ENCODE peak calls at places on chromosomes 13 and 19, in six cellular contexts. One of them, this sample, is unnamed.

GRCh38 chr13:21318891-21319532 is 140.1 kb downstream of the ZDHHC20 start:
- DNase-seq in left ventricle myocardium inferior: no peak
- DNase-seq in HFF-Myc: no peak
- DNase-seq in pancreas: no peak
- DNase-seq in OCI-LY7: no peak
- DNase-seq in heart right ventricle: no peak
- DNase-seq in this sample: no peak

GRCh38 chr13:70090036-70090723 is 17.4 kb upstream of the ATXN8OS start:
- DNase-seq in HFF-Myc: no peak
- DNase-seq in OCI-LY7: no peak
- DNase-seq in heart right ventricle: no peak
- DNase-seq in pancreas: no peak
- DNase-seq in left ventricle myocardium inferior: no peak
- DNase-seq in this sample: no peak

GRCh38 chr13:90445179-90445578 is 902.3 kb upstream of the MIR17HG start:
- DNase-seq in HFF-Myc: peak; percentile 80
- DNase-seq in OCI-LY7: no peak
- DNase-seq in heart right ventricle: no peak
- DNase-seq in pancreas: no peak
- DNase-seq in left ventricle myocardium inferior: no peak
- DNase-seq in this sample: no peak

GRCh38 chr13:66040506-66040905 is 1189.6 kb downstream of the PCDH9 start:
- DNase-seq in heart right ventricle: no peak
- DNase-seq in HFF-Myc: no peak
- DNase-seq in left ventricle myocardium inferior: no peak
- DNase-seq in OCI-LY7: no peak
- DNase-seq in pancreas: no peak
- DNase-seq in this sample: no peak

GRCh38 chr19:42250666-42251531 is 4.0 kb downstream of the ERF start:
- DNase-seq in heart right ventricle: no peak
- DNase-seq in pancreas: peak; percentile 66
- DNase-seq in left ventricle myocardium inferior: peak; percentile 46
- DNase-seq in OCI-LY7: no peak
- DNase-seq in HFF-Myc: no peak
- DNase-seq in this sample: no peak

GRCh38 chr19:58386166-58386575 is 898 bp upstream of the RPS5 start:
- DNase-seq in HFF-Myc: no peak
- DNase-seq in OCI-LY7: no peak
- DNase-seq in left ventricle myocardium inferior: no peak
- DNase-seq in heart right ventricle: no peak
- DNase-seq in pancreas: peak; percentile 61
- DNase-seq in this sample: no peak

GRCh38 chr19:48616491-48617056 is 1.7 kb upstream of the FAM83E start:
- DNase-seq in HFF-Myc: no peak
- DNase-seq in OCI-LY7: no peak
- DNase-seq in pancreas: peak; percentile 40
- DNase-seq in left ventricle myocardium inferior: no peak
- DNase-seq in heart right ventricle: no peak
- DNase-seq in this sample: no peak

GRCh38 chr19:2575734-2576481 is 100.0 kb downstream of the GADD45B start:
- DNase-seq in heart right ventricle: peak; percentile 71
- DNase-seq in pancreas: peak; percentile 51
- DNase-seq in OCI-LY7: no peak
- DNase-seq in HFF-Myc: no peak
- DNase-seq in left ventricle myocardium inferior: peak; percentile 90
- DNase-seq in this sample: no peak

GRCh38 chr13:113565526-113566226 is 18.9 kb upstream of the TFDP1 start:
- DNase-seq in OCI-LY7: no peak
- DNase-seq in pancreas: no peak
- DNase-seq in HFF-Myc: no peak
- DNase-seq in heart right ventricle: no peak
- DNase-seq in left ventricle myocardium inferior: no peak
- DNase-seq in this sample: no peak

GRCh38 chr13:44273991-44274810 is 99.4 kb upstream of the SERP2 start:
- DNase-seq in heart right ventricle: no peak
- DNase-seq in OCI-LY7: peak; percentile 79
- DNase-seq in pancreas: no peak
- DNase-seq in left ventricle myocardium inferior: no peak
- DNase-seq in HFF-Myc: no peak
- DNase-seq in this sample: no peak

GRCh38 chr19:50510121-50510670 is 795 bp downstream of the JOSD2 start:
- DNase-seq in HFF-Myc: no peak
- DNase-seq in left ventricle myocardium inferior: no peak
- DNase-seq in pancreas: no peak
- DNase-seq in OCI-LY7: no peak
- DNase-seq in heart right ventricle: no peak
- DNase-seq in this sample: no peak

GRCh38 chr19:4149518-4150288 is 3.7 kb upstream of the CREB3L3 start:
- DNase-seq in heart right ventricle: no peak
- DNase-seq in pancreas: no peak
- DNase-seq in HFF-Myc: no peak
- DNase-seq in OCI-LY7: no peak
- DNase-seq in left ventricle myocardium inferior: no peak
- DNase-seq in this sample: no peak

GRCh38 chr19:4507804-4508203 is 10.5 kb downstream of the PLIN4 start:
- DNase-seq in pancreas: peak; percentile 17
- DNase-seq in OCI-LY7: no peak
- DNase-seq in heart right ventricle: no peak
- DNase-seq in left ventricle myocardium inferior: no peak
- DNase-seq in HFF-Myc: no peak
- DNase-seq in this sample: no peak

GRCh38 chr13:95098916-95099315 is 202.3 kb downstream of the ABCC4 start:
- DNase-seq in left ventricle myocardium inferior: no peak
- DNase-seq in pancreas: no peak
- DNase-seq in heart right ventricle: no peak
- DNase-seq in HFF-Myc: no peak
- DNase-seq in OCI-LY7: no peak
- DNase-seq in this sample: peak; percentile 67

GRCh38 chr19:18202759-18203407 is 959 bp downstream of the RAB3A start:
- DNase-seq in heart right ventricle: peak; percentile 24
- DNase-seq in OCI-LY7: peak; percentile 70
- DNase-seq in pancreas: peak; percentile 59
- DNase-seq in left ventricle myocardium inferior: no peak
- DNase-seq in HFF-Myc: no peak
- DNase-seq in this sample: no peak
- TF ChIP-seq CTCF in heart right ventricle: no peak
- TF ChIP-seq CTCF in OCI-LY7: peak; percentile 73
- TF ChIP-seq CTCF in pancreas: no peak
- TF ChIP-seq CTCF in left ventricle myocardium inferior: peak; percentile 32
- TF ChIP-seq CTCF in HFF-Myc: peak; percentile 7
- TF ChIP-seq CTCF in this sample: peak; percentile 41

DNA sequence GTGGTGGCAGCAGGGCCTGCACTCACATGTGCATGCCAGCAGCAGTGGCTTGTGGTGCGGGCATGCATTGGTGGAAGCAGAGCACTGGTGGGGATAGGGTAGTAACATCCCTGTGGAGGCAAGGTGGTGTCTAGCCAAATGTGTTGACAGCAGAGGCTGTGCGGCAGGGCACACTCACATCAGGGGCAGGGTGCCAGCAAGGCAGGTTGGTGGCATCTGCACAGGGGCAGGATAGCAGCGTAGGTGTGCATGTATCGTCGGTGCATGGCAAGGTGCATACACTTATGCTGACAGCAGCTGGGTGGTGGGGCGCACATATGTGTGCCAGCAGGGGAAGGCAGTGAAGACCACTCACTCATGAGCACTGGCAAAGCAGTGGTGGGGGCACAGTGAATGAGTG is 211.5 kb upstream of the CSNK1A1L start:
- DNase-seq in OCI-LY7: no peak
- DNase-seq in pancreas: no peak
- DNase-seq in heart right ventricle: no peak
- DNase-seq in HFF-Myc: no peak
- DNase-seq in left ventricle myocardium inferior: no peak
- DNase-seq in this sample: no peak
- TF ChIP-seq CTCF in OCI-LY7: no peak
- TF ChIP-seq CTCF in pancreas: no peak
- TF ChIP-seq CTCF in heart right ventricle: no peak
- TF ChIP-seq CTCF in HFF-Myc: no peak
- TF ChIP-seq CTCF in left ventricle myocardium inferior: no peak
- TF ChIP-seq CTCF in this sample: no peak

GRCh38 chr13:32647926-32648325 is 61.7 kb downstream of the PDS5B start:
- DNase-seq in pancreas: no peak
- DNase-seq in OCI-LY7: peak; percentile 13
- DNase-seq in left ventricle myocardium inferior: no peak
- DNase-seq in HFF-Myc: no peak
- DNase-seq in heart right ventricle: no peak
- DNase-seq in this sample: no peak
- TF ChIP-seq CTCF in pancreas: no peak
- TF ChIP-seq CTCF in OCI-LY7: peak; percentile 26
- TF ChIP-seq CTCF in left ventricle myocardium inferior: no peak
- TF ChIP-seq CTCF in HFF-Myc: no peak
- TF ChIP-seq CTCF in heart right ventricle: no peak
- TF ChIP-seq CTCF in this sample: no peak

GRCh38 chr19:29745253-29745652 is 30.2 kb upstream of the C19orf12 start:
- DNase-seq in HFF-Myc: no peak
- DNase-seq in OCI-LY7: no peak
- DNase-seq in heart right ventricle: no peak
- DNase-seq in pancreas: no peak
- DNase-seq in left ventricle myocardium inferior: no peak
- DNase-seq in this sample: no peak
- TF ChIP-seq CTCF in HFF-Myc: peak; percentile 29
- TF ChIP-seq CTCF in OCI-LY7: peak; percentile 42
- TF ChIP-seq CTCF in heart right ventricle: no peak
- TF ChIP-seq CTCF in pancreas: no peak
- TF ChIP-seq CTCF in left ventricle myocardium inferior: peak; percentile 14
- TF ChIP-seq CTCF in this sample: no peak

GRCh38 chr19:11014403-11014911 is 53.6 kb downstream of the SMARCA4 start:
- DNase-seq in heart right ventricle: no peak
- DNase-seq in HFF-Myc: no peak
- DNase-seq in left ventricle myocardium inferior: no peak
- DNase-seq in OCI-LY7: no peak
- DNase-seq in pancreas: no peak
- DNase-seq in this sample: no peak
- TF ChIP-seq CTCF in heart right ventricle: no peak
- TF ChIP-seq CTCF in HFF-Myc: no peak
- TF ChIP-seq CTCF in left ventricle myocardium inferior: no peak
- TF ChIP-seq CTCF in OCI-LY7: no peak
- TF ChIP-seq CTCF in pancreas: no peak
- TF ChIP-seq CTCF in this sample: no peak

DNA sequence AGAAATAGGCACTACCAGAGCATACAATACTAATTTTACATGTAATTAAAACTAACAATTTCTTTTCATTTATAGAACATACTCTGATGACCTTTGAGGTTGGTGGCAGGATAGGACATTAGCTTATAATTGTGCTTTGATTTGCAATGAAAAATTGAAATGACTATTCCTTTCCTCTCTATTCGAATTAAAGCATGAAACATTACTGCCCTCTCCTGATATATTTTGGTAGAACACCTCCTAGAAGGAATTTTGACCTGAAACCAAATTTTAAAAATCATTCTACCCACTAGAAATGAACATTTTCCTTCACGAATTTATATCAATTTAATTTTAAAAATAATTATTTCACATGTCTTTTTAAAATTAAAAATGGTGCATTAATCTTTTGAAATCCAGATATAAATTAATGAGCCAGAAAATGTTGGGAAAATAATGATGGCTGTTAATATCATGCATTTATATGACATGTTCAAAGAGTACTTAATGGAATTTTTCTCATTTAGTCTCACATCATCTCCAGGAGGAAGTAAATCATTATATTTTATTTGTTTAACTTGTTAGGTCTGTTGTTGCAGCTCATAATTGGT is 556.3 kb upstream of the ARGLU1 start:
- DNase-seq in OCI-LY7: peak; percentile 29
- DNase-seq in left ventricle myocardium inferior: no peak
- DNase-seq in heart right ventricle: no peak
- DNase-seq in pancreas: no peak
- DNase-seq in HFF-Myc: no peak
- DNase-seq in this sample: no peak
- TF ChIP-seq CTCF in OCI-LY7: peak; percentile 76
- TF ChIP-seq CTCF in left ventricle myocardium inferior: peak; percentile 79
- TF ChIP-seq CTCF in heart right ventricle: peak; percentile 62
- TF ChIP-seq CTCF in pancreas: peak; percentile 28
- TF ChIP-seq CTCF in HFF-Myc: no peak
- TF ChIP-seq CTCF in this sample: peak; percentile 45

DNA sequence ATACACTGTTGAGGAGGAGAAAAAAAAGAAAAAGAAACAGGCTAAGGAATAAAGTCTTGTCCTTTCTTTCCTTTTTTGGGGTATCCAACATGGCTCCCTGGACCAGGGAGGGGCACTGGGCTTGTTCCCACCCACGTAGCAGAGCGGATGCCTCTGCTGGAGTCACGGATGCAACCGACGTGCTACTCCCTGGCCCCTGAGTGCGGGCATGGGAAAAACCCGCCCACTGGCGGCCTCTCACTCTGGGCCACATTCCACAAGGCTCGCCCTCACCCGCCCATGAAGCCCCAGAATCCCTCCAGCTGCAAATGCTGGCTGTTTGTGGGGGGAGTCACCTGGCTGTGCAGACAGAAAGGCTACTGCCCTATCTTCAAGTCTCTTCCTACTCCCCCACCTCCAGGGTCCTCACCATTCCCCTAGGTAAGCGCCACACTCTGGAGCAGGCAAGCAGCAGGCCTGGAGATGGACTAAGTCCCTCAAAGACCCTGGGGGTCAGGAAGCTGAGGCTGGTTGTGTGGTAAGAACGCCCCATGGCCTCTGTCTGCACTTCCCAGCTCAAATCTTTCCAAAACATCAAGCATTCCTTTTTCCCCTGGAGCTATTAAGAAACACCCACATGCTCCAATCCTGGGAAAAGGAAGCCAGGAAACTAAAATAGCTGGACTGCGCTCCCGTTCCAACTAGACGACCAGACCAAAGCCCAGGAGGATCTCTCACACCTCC is 17.8 kb upstream of the EPHX3 start:
- DNase-seq in heart right ventricle: peak; percentile 79
- DNase-seq in pancreas: no peak
- DNase-seq in left ventricle myocardium inferior: peak; percentile 65
- DNase-seq in HFF-Myc: no peak
- DNase-seq in OCI-LY7: no peak
- DNase-seq in this sample: no peak
- TF ChIP-seq CTCF in heart right ventricle: no peak
- TF ChIP-seq CTCF in pancreas: no peak
- TF ChIP-seq CTCF in left ventricle myocardium inferior: no peak
- TF ChIP-seq CTCF in HFF-Myc: peak; percentile 8
- TF ChIP-seq CTCF in OCI-LY7: no peak
- TF ChIP-seq CTCF in this sample: no peak

DNA sequence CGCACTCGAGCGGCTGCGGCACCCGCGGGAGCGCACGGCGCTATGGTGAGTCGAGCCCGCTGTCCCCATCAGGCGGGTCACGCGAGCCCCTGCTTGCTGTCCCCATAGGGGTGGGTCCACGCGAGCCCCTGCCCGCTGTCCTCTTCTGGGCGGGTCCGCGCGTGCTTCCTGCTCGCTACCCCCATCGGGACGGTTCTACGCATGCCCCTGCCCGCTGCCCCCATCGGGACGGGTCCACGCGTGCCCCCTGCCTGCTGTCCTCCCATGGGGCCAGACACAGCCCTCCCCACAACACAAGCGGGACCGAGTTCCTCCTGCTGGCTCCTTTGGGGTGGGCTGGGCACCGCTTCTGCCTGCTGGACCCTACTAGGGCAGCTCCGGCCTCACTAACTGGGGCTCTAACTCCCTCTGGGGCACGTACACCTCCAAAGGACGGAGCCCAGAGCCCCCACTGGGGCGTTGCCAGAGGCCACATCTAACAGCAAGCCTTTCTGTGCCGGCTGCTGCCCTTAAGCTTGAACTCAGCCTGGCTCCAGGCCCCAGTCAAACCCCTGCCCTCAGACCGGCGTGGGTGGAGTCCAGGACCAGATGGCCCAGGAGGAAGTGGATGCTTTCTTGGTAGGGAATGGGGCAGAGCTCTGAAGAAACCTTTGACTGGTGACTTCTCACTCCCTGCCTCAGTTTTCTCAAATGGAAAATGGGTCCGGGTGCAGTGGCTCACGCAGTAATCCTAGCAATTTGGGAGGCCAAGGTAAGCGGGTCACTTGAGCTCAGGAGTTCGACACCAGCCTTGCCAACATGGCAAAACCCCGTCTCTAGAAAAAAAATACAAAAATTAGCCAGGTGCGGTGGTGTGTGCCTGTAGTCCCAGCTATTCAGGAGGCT is 722 bp downstream of the COLGALT1 start:
- DNase-seq in OCI-LY7: peak; percentile 67
- DNase-seq in pancreas: peak; percentile 65
- DNase-seq in left ventricle myocardium inferior: peak; percentile 70
- DNase-seq in heart right ventricle: peak; percentile 69
- DNase-seq in HFF-Myc: no peak
- DNase-seq in this sample: no peak
- TF ChIP-seq CTCF in OCI-LY7: peak; percentile 13
- TF ChIP-seq CTCF in pancreas: no peak
- TF ChIP-seq CTCF in left ventricle myocardium inferior: no peak
- TF ChIP-seq CTCF in heart right ventricle: no peak
- TF ChIP-seq CTCF in HFF-Myc: no peak
- TF ChIP-seq CTCF in this sample: no peak